ENCODE peak calls at places on chromosome 20, in six cellular contexts. One of them, this sample, is unnamed.

GRCh38 chr20:40339661-40340449 is 349.2 kb downstream of the MAFB start:
- DNase-seq in kidney epithelial cell: no peak
- DNase-seq in fibroblast of lung: no peak
- DNase-seq in astrocyte of the spinal cord: no peak
- DNase-seq in right lobe of liver: peak; percentile 51
- DNase-seq in epithelial cell of esophagus: peak; percentile 18
- DNase-seq in this sample: no peak

GRCh38 chr20:35339007-35339406 is 46.8 kb upstream of the FAM83C start:
- DNase-seq in kidney epithelial cell: peak; percentile 65
- DNase-seq in fibroblast of lung: peak; percentile 100
- DNase-seq in astrocyte of the spinal cord: peak; percentile 95
- DNase-seq in right lobe of liver: no peak
- DNase-seq in epithelial cell of esophagus: peak; percentile 56
- DNase-seq in this sample: no peak

GRCh38 chr20:48342822-48343513 is 484.8 kb downstream of the PREX1 start:
- DNase-seq in kidney epithelial cell: no peak
- DNase-seq in fibroblast of lung: no peak
- DNase-seq in astrocyte of the spinal cord: no peak
- DNase-seq in right lobe of liver: no peak
- DNase-seq in epithelial cell of esophagus: no peak
- DNase-seq in this sample: no peak

GRCh38 chr20:23243791-23244190 is 106.8 kb upstream of the NXT1 start:
- DNase-seq in kidney epithelial cell: no peak
- DNase-seq in fibroblast of lung: no peak
- DNase-seq in astrocyte of the spinal cord: no peak
- DNase-seq in right lobe of liver: no peak
- DNase-seq in epithelial cell of esophagus: no peak
- DNase-seq in this sample: no peak

GRCh38 chr20:8209061-8209460 is 77.0 kb downstream of the PLCB1 start:
- DNase-seq in kidney epithelial cell: no peak
- DNase-seq in fibroblast of lung: peak; percentile 79
- DNase-seq in astrocyte of the spinal cord: peak; percentile 25
- DNase-seq in right lobe of liver: no peak
- DNase-seq in epithelial cell of esophagus: no peak
- DNase-seq in this sample: peak; percentile 35

GRCh38 chr20:37565134-37565811 is 37.6 kb upstream of the BLCAP start:
- DNase-seq in kidney epithelial cell: no peak
- DNase-seq in fibroblast of lung: no peak
- DNase-seq in astrocyte of the spinal cord: no peak
- DNase-seq in right lobe of liver: no peak
- DNase-seq in epithelial cell of esophagus: no peak
- DNase-seq in this sample: no peak

GRCh38 chr20:19986419-19986818 is 30.7 kb upstream of the NAA20 start:
- DNase-seq in kidney epithelial cell: no peak
- DNase-seq in fibroblast of lung: peak; percentile 74
- DNase-seq in astrocyte of the spinal cord: peak; percentile 34
- DNase-seq in right lobe of liver: no peak
- DNase-seq in epithelial cell of esophagus: peak; percentile 56
- DNase-seq in this sample: no peak

GRCh38 chr20:33977535-33977934 is 16.2 kb upstream of the RALY start:
- DNase-seq in kidney epithelial cell: no peak
- DNase-seq in fibroblast of lung: no peak
- DNase-seq in astrocyte of the spinal cord: no peak
- DNase-seq in right lobe of liver: no peak
- DNase-seq in epithelial cell of esophagus: no peak
- DNase-seq in this sample: no peak

GRCh38 chr20:47681977-47682812 is 103.1 kb downstream of the SULF2 start:
- DNase-seq in kidney epithelial cell: no peak
- DNase-seq in fibroblast of lung: no peak
- DNase-seq in astrocyte of the spinal cord: no peak
- DNase-seq in right lobe of liver: peak; percentile 62
- DNase-seq in epithelial cell of esophagus: no peak
- DNase-seq in this sample: no peak

GRCh38 chr20:60727425-60727824 is 524.6 kb upstream of the CDH4 start:
- DNase-seq in kidney epithelial cell: no peak
- DNase-seq in fibroblast of lung: peak; percentile 2
- DNase-seq in astrocyte of the spinal cord: no peak
- DNase-seq in right lobe of liver: no peak
- DNase-seq in epithelial cell of esophagus: no peak
- DNase-seq in this sample: no peak

GRCh38 chr20:25389381-25389857 is 1.2 kb downstream of the ABHD12 start:
- DNase-seq in kidney epithelial cell: no peak
- DNase-seq in fibroblast of lung: peak; percentile 61
- DNase-seq in astrocyte of the spinal cord: peak; percentile 50
- DNase-seq in right lobe of liver: no peak
- DNase-seq in epithelial cell of esophagus: peak; percentile 38
- DNase-seq in this sample: no peak

GRCh38 chr20:60331688-60332300 is 373.6 kb downstream of the CDH26 start:
- DNase-seq in kidney epithelial cell: no peak
- DNase-seq in fibroblast of lung: no peak
- DNase-seq in astrocyte of the spinal cord: no peak
- DNase-seq in right lobe of liver: no peak
- DNase-seq in epithelial cell of esophagus: no peak
- DNase-seq in this sample: no peak

GRCh38 chr20:50378170-50379000 is 131.8 kb upstream of the PTPN1 start:
- DNase-seq in kidney epithelial cell: no peak
- DNase-seq in fibroblast of lung: no peak
- DNase-seq in astrocyte of the spinal cord: no peak
- DNase-seq in right lobe of liver: no peak
- DNase-seq in epithelial cell of esophagus: no peak
- DNase-seq in this sample: no peak

GRCh38 chr20:46979603-46980241 is 85.1 kb downstream of the EYA2 start:
- DNase-seq in kidney epithelial cell: no peak
- DNase-seq in fibroblast of lung: no peak
- DNase-seq in astrocyte of the spinal cord: no peak
- DNase-seq in right lobe of liver: no peak
- DNase-seq in epithelial cell of esophagus: peak; percentile 32
- DNase-seq in this sample: peak; percentile 57

GRCh38 chr20:49483706-49484101 is 1.2 kb upstream of the KCNB1 start:
- DNase-seq in kidney epithelial cell: no peak
- DNase-seq in fibroblast of lung: no peak
- DNase-seq in astrocyte of the spinal cord: no peak
- DNase-seq in right lobe of liver: no peak
- DNase-seq in epithelial cell of esophagus: no peak
- DNase-seq in this sample: no peak

GRCh38 chr20:61422636-61423425 is 170.8 kb downstream of the CDH4 start:
- DNase-seq in kidney epithelial cell: no peak
- DNase-seq in fibroblast of lung: no peak
- DNase-seq in astrocyte of the spinal cord: no peak
- DNase-seq in right lobe of liver: no peak
- DNase-seq in epithelial cell of esophagus: no peak
- DNase-seq in this sample: no peak

GRCh38 chr20:48295445-48295903 is 510.2 kb upstream of the SULF2 start:
- DNase-seq in kidney epithelial cell: peak; percentile 91
- DNase-seq in fibroblast of lung: peak; percentile 98
- DNase-seq in astrocyte of the spinal cord: peak; percentile 93
- DNase-seq in right lobe of liver: no peak
- DNase-seq in epithelial cell of esophagus: peak; percentile 89
- DNase-seq in this sample: no peak

GRCh38 chr20:36482044-36482473 is 59.3 kb upstream of the MYL9 start:
- DNase-seq in kidney epithelial cell: no peak
- DNase-seq in fibroblast of lung: no peak
- DNase-seq in astrocyte of the spinal cord: no peak
- DNase-seq in right lobe of liver: peak; percentile 77
- DNase-seq in epithelial cell of esophagus: no peak
- DNase-seq in this sample: no peak

GRCh38 chr20:6473197-6473596 is 294.3 kb upstream of the BMP2 start:
- DNase-seq in kidney epithelial cell: no peak
- DNase-seq in fibroblast of lung: peak; percentile 20
- DNase-seq in astrocyte of the spinal cord: no peak
- DNase-seq in right lobe of liver: no peak
- DNase-seq in epithelial cell of esophagus: peak; percentile 97
- DNase-seq in this sample: no peak

GRCh38 chr20:58852559-58853271 is at the start of gene GNAS:
- DNase-seq in kidney epithelial cell: no peak
- DNase-seq in fibroblast of lung: peak; percentile 56
- DNase-seq in astrocyte of the spinal cord: peak; percentile 50
- DNase-seq in right lobe of liver: no peak
- DNase-seq in epithelial cell of esophagus: peak; percentile 73
- DNase-seq in this sample: peak; percentile 54

GRCh38 chr20:58851221-58851968 is 693 bp upstream of the GNAS-AS1 start:
- DNase-seq in kidney epithelial cell: no peak
- DNase-seq in fibroblast of lung: no peak
- DNase-seq in astrocyte of the spinal cord: no peak
- DNase-seq in right lobe of liver: no peak
- DNase-seq in epithelial cell of esophagus: no peak
- DNase-seq in this sample: peak; percentile 23

GRCh38 chr20:58850693-58851174 is at the start of gene GNAS-AS1:
- DNase-seq in kidney epithelial cell: peak; percentile 48
- DNase-seq in fibroblast of lung: peak; percentile 93
- DNase-seq in astrocyte of the spinal cord: peak; percentile 89
- DNase-seq in right lobe of liver: no peak
- DNase-seq in epithelial cell of esophagus: peak; percentile 87
- DNase-seq in this sample: peak; percentile 88

GRCh38 chr20:58853466-58853865 is 950 bp downstream of the GNAS start:
- DNase-seq in kidney epithelial cell: no peak
- DNase-seq in fibroblast of lung: no peak
- DNase-seq in astrocyte of the spinal cord: no peak
- DNase-seq in right lobe of liver: no peak
- DNase-seq in epithelial cell of esophagus: no peak
- DNase-seq in this sample: no peak

DNA sequence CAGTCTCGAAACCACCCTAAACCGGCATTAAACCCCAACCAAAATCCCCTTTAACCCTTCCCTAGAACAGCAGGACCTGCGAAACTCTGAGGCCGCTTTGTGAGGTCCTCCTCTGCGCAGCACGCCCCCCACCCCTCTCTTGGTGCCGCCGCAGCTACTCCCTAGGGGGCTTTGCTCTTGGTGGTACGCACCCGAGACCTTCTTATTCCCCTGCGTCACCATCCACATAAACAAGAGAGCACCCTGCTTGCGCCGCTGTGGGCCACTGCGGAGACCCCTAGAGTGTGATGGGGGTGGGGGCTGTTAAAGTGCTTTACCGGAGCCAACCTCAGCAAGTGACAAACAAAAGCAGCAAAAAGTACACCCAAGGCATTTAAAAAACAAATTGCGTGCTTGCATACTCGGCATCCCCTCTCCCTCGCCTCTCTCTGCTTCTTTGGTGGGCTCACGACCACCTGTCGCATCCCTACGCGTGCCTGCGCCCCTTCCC is 502 bp upstream of the GNAS start:
- DNase-seq in kidney epithelial cell: no peak
- DNase-seq in fibroblast of lung: no peak
- DNase-seq in astrocyte of the spinal cord: no peak
- DNase-seq in right lobe of liver: no peak
- DNase-seq in epithelial cell of esophagus: no peak
- DNase-seq in this sample: peak; percentile 10
- H3K4me3 ChIP-seq in kidney epithelial cell: no peak overlapping the region
- H3K4me3 ChIP-seq in fibroblast of lung: peak overlapping the region; percentile 8
- H3K4me3 ChIP-seq in astrocyte of the spinal cord: peak overlapping the region; percentile 77
- H3K4me3 ChIP-seq in right lobe of liver: peak overlapping the region; percentile 48
- H3K4me3 ChIP-seq in epithelial cell of esophagus: peak overlapping the region; percentile 59
- H3K4me3 ChIP-seq in this sample: peak overlapping the region; percentile 74

GRCh38 chr20:32437391-32438074 is 79.4 kb downstream of the ASXL1 start:
- DNase-seq in kidney epithelial cell: no peak
- DNase-seq in fibroblast of lung: no peak
- DNase-seq in astrocyte of the spinal cord: no peak
- DNase-seq in right lobe of liver: no peak
- DNase-seq in epithelial cell of esophagus: no peak
- DNase-seq in this sample: no peak
- TF ChIP-seq CTCF in kidney epithelial cell: peak; percentile 24
- TF ChIP-seq CTCF in fibroblast of lung: no peak
- TF ChIP-seq CTCF in astrocyte of the spinal cord: peak; percentile 31
- TF ChIP-seq CTCF in right lobe of liver: no peak
- TF ChIP-seq CTCF in epithelial cell of esophagus: no peak
- TF ChIP-seq CTCF in this sample: peak; percentile 37

GRCh38 chr20:53003420-53003819 is 31.3 kb downstream of the TSHZ2 start:
- DNase-seq in kidney epithelial cell: peak; percentile 55
- DNase-seq in fibroblast of lung: peak; percentile 95
- DNase-seq in astrocyte of the spinal cord: peak; percentile 14
- DNase-seq in right lobe of liver: no peak
- DNase-seq in epithelial cell of esophagus: peak; percentile 38
- DNase-seq in this sample: no peak
- H3K4me3 ChIP-seq in kidney epithelial cell: no peak overlapping the region
- H3K4me3 ChIP-seq in fibroblast of lung: no peak overlapping the region
- H3K4me3 ChIP-seq in astrocyte of the spinal cord: no peak overlapping the region
- H3K4me3 ChIP-seq in right lobe of liver: no peak overlapping the region
- H3K4me3 ChIP-seq in epithelial cell of esophagus: no peak overlapping the region
- H3K4me3 ChIP-seq in this sample: no peak overlapping the region

GRCh38 chr20:63451821-63452220 is 20.6 kb downstream of the KCNQ2 start:
- DNase-seq in kidney epithelial cell: no peak
- DNase-seq in fibroblast of lung: no peak
- DNase-seq in astrocyte of the spinal cord: no peak
- DNase-seq in right lobe of liver: no peak
- DNase-seq in epithelial cell of esophagus: no peak
- DNase-seq in this sample: no peak

GRCh38 chr20:63455568-63455859 is 16.9 kb downstream of the KCNQ2 start:
- DNase-seq in kidney epithelial cell: no peak
- DNase-seq in fibroblast of lung: no peak
- DNase-seq in astrocyte of the spinal cord: no peak
- DNase-seq in right lobe of liver: no peak
- DNase-seq in epithelial cell of esophagus: no peak
- DNase-seq in this sample: no peak

GRCh38 chr20:63452341-63453028 is 20.0 kb downstream of the KCNQ2 start:
- DNase-seq in kidney epithelial cell: no peak
- DNase-seq in fibroblast of lung: no peak
- DNase-seq in astrocyte of the spinal cord: no peak
- DNase-seq in right lobe of liver: no peak
- DNase-seq in epithelial cell of esophagus: no peak
- DNase-seq in this sample: no peak

GRCh38 chr20:63454729-63455567 is 17.5 kb downstream of the KCNQ2 start:
- DNase-seq in kidney epithelial cell: no peak
- DNase-seq in fibroblast of lung: no peak
- DNase-seq in astrocyte of the spinal cord: no peak
- DNase-seq in right lobe of liver: no peak
- DNase-seq in epithelial cell of esophagus: no peak
- DNase-seq in this sample: no peak

GRCh38 chr20:63453029-63453523 is 19.4 kb downstream of the KCNQ2 start:
- DNase-seq in kidney epithelial cell: no peak
- DNase-seq in fibroblast of lung: no peak
- DNase-seq in astrocyte of the spinal cord: no peak
- DNase-seq in right lobe of liver: no peak
- DNase-seq in epithelial cell of esophagus: no peak
- DNase-seq in this sample: no peak
- TF ChIP-seq CTCF in kidney epithelial cell: no peak
- TF ChIP-seq CTCF in fibroblast of lung: no peak
- TF ChIP-seq CTCF in astrocyte of the spinal cord: no peak
- TF ChIP-seq CTCF in right lobe of liver: no peak
- TF ChIP-seq CTCF in epithelial cell of esophagus: no peak
- TF ChIP-seq CTCF in this sample: peak; percentile 18

DNA sequence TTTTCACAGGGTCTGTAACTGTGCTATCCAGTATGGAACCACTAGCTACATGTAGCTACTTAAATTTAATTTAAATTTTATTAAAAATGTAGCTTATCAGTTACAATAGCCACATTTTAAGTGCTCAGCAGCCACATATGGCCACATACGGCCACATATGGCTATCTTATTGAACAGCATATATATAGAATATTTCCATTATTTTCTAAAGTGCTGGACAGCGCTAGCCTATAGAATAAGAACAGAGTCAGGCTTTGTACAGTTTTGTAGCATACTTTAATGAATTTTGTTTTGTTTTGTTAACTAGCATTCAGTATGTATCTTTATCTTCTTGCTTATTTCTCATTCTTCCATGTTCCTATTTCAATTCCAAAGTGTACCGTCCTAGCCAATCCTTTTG is 118.4 kb downstream of the JAG1 start:
- DNase-seq in kidney epithelial cell: no peak
- DNase-seq in fibroblast of lung: no peak
- DNase-seq in astrocyte of the spinal cord: no peak
- DNase-seq in right lobe of liver: no peak
- DNase-seq in epithelial cell of esophagus: no peak
- DNase-seq in this sample: no peak
- H3K4me3 ChIP-seq in kidney epithelial cell: no peak overlapping the region
- H3K4me3 ChIP-seq in fibroblast of lung: no peak overlapping the region
- H3K4me3 ChIP-seq in astrocyte of the spinal cord: no peak overlapping the region
- H3K4me3 ChIP-seq in right lobe of liver: no peak overlapping the region
- H3K4me3 ChIP-seq in epithelial cell of esophagus: no peak overlapping the region
- H3K4me3 ChIP-seq in this sample: no peak overlapping the region

GRCh38 chr20:57384953-57385761 is 6.0 kb upstream of the RBM38 start:
- DNase-seq in kidney epithelial cell: no peak
- DNase-seq in fibroblast of lung: no peak
- DNase-seq in astrocyte of the spinal cord: no peak
- DNase-seq in right lobe of liver: peak; percentile 55
- DNase-seq in epithelial cell of esophagus: no peak
- DNase-seq in this sample: no peak
- TF ChIP-seq CTCF in kidney epithelial cell: no peak
- TF ChIP-seq CTCF in fibroblast of lung: no peak
- TF ChIP-seq CTCF in astrocyte of the spinal cord: no peak
- TF ChIP-seq CTCF in right lobe of liver: no peak
- TF ChIP-seq CTCF in epithelial cell of esophagus: no peak
- TF ChIP-seq CTCF in this sample: no peak